ENCODE peak calls at places on chromosomes 7 and 10, in five cellular contexts. T is T-helper 2 cell, R is AG08396, O is Caco-2, M is left cardiac atrium. K is an unnamed sample.

GRCh38 chr10:62689712-62690111 is 114.8 kb upstream of the ADO start:
- DNase-seq in T (no peak), R (no peak), O (no peak), M (no peak), K (no peak)

GRCh38 chr7:100472854-100473499 is 6.0 kb downstream of the TSC22D4 start:
- DNase-seq in T (no peak), R (no peak), O (no peak), M (peak), K (no peak)

GRCh38 chr7:29328811-29329210 is 134.2 kb downstream of the CHN2 start:
- DNase-seq in T (no peak), R (no peak), O (no peak), M (no peak), K (no peak)

GRCh38 chr10:50624866-50625491 is 1.2 kb upstream of the SGMS1 start:
- DNase-seq in T (peak), R (peak), O (peak), M (peak), K (peak)

GRCh38 chr7:40641717-40642116 is 506.9 kb downstream of the SUGCT start:
- DNase-seq in T (no peak), R (no peak), O (peak), M (no peak), K (no peak)

GRCh38 chr10:112362833-112363232 is 11.1 kb upstream of the ACSL5 start:
- DNase-seq in T (no peak), R (no peak), O (no peak), M (peak), K (peak)

GRCh38 chr7:112571852-112572607 is 91.2 kb downstream of the LSMEM1 start:
- DNase-seq in T (no peak), R (no peak), O (no peak), M (no peak), K (no peak)

GRCh38 chr7:106807474-106807873 is 57.6 kb upstream of the PIK3CG start:
- DNase-seq in T (no peak), R (no peak), O (no peak), M (no peak), K (no peak)

GRCh38 chr10:24277771-24278518 is 69.0 kb downstream of the KIAA1217 start:
- DNase-seq in T (no peak), R (no peak), O (no peak), M (peak), K (peak)

GRCh38 chr10:33277135-33277536 is 57.3 kb downstream of the NRP1 start:
- DNase-seq in T (no peak), R (no peak), O (no peak), M (peak), K (peak)

GRCh38 chr10:24008164-24009066 is 200.5 kb upstream of the KIAA1217 start:
- DNase-seq in T (no peak), R (no peak), O (peak), M (no peak), K (no peak)

GRCh38 chr7:151769189-151769821 is 107.6 kb downstream of the PRKAG2 start:
- DNase-seq in T (no peak), R (no peak), O (no peak), M (no peak), K (no peak)

GRCh38 chr10:129779126-129779525 is 184.9 kb downstream of the EBF3 start:
- DNase-seq in T (no peak), R (no peak), O (no peak), M (no peak), K (no peak)

GRCh38 chr7:42768037-42768436 is 143.8 kb downstream of the C7orf25 start:
- DNase-seq in T (no peak), R (no peak), O (no peak), M (no peak), K (no peak)

GRCh38 chr7:74288034-74288881 is 949 bp upstream of the CLIP2 start:
- DNase-seq in T (no peak), R (no peak), O (no peak), M (no peak), K (no peak)

GRCh38 chr10:100656479-100656878 is 88.9 kb upstream of the PAX2 start:
- DNase-seq in T (no peak), R (peak), O (peak), M (no peak), K (no peak)

GRCh38 chr10:121449457-121450045 is 148.7 kb downstream of the FGFR2 start:
- DNase-seq in T (no peak), R (no peak), O (no peak), M (no peak), K (no peak)

GRCh38 chr10:7913122-7913872 is 95.0 kb downstream of the TAF3 start:
- DNase-seq in T (no peak), R (no peak), O (no peak), M (no peak), K (no peak)

GRCh38 chr10:124641282-124642075 is 102.7 kb downstream of the FAM53B start:
- DNase-seq in T (no peak), R (peak), O (no peak), M (peak), K (peak)

GRCh38 chr10:62230344-62231138 is 38.1 kb downstream of the RTKN2 start:
- DNase-seq in T (no peak), R (no peak), O (no peak), M (no peak), K (no peak)

GRCh38 chr7:37930226-37930948 is 9.9 kb downstream of the EPDR1 start:
- DNase-seq in T (no peak), R (peak), O (no peak), M (no peak), K (no peak)

GRCh38 chr7:73828107-73828803 is 2.5 kb upstream of the CLDN4 start:
- DNase-seq in T (no peak), R (peak), O (peak), M (no peak), K (no peak)

GRCh38 chr7:2109936-2110585 is 122.7 kb downstream of the MAD1L1 start:
- DNase-seq in T (no peak), R (peak), O (no peak), M (no peak), K (no peak)

GRCh38 chr7:47832105-47832715 is 116.1 kb downstream of the PKD1L1 start:
- DNase-seq in T (no peak), R (no peak), O (no peak), M (no peak), K (no peak)

GRCh38 chr10:70656489-70656888 is 15.8 kb upstream of the ADAMTS14 start:
- DNase-seq in T (no peak), R (peak), O (no peak), M (no peak), K (no peak)

GRCh38 chr10:93106631-93107072 is 33.0 kb downstream of the CYP26A1 start:
- DNase-seq in T (no peak), R (no peak), O (peak), M (no peak), K (no peak)

GRCh38 chr10:7813481-7813880 is 4.8 kb upstream of the TAF3 start:
- DNase-seq in T (no peak), R (no peak), O (no peak), M (no peak), K (no peak)

GRCh38 chr10:4662576-4663161 is 163.3 kb upstream of the AKR1E2 start:
- DNase-seq in T (no peak), R (no peak), O (no peak), M (no peak), K (no peak)

K was measured in Right ventricle myocardium superior.